ENCODE peak calls at places on chromosomes 5 and 9, in ten cellular contexts. P, V, Y, B, T, D, O, A, H and L are unnamed samples.
A peak's percentile ranks its signal among the peaks of the same experiment; 100 is the strongest.

GRCh38 chr5:168192120-168192519 is 99.3 kb upstream of the WWC1 start:
- DNase-seq in V (no peak), O (no peak), A (no peak), T (no peak), P (no peak), D (no peak), Y (no peak), H (no peak), B (no peak), L (no peak)

GRCh38 chr9:112648624-112649023 is 69.3 kb downstream of the INIP start:
- DNase-seq in V (no peak), A (no peak), H (no peak), Y (no peak), D (no peak), O (no peak), T (no peak), B (no peak), P (no peak), L (no peak)

GRCh38 chr5:98069876-98070512 is 703.5 kb upstream of the RGMB start:
- DNase-seq in T (no peak), H (no peak), B (no peak), A (no peak), O (no peak), D (no peak), V (no peak), P (no peak), Y (no peak), L (no peak)

GRCh38 chr5:123943136-123943535 is 431.2 kb downstream of the CSNK1G3 start:
- DNase-seq in V (no peak), Y (no peak), P (no peak), B (no peak), O (no peak), A (no peak), T (no peak), D (no peak), H (no peak), L (no peak)

GRCh38 chr9:8489845-8490244 is 690.3 kb upstream of the DMAC1 start:
- DNase-seq in H (no peak), O (no peak), V (no peak), T (no peak), D (no peak), Y (no peak), A (no peak), B (no peak), P (no peak), L (no peak)

GRCh38 chr5:169745441-169746146 is 108.5 kb downstream of the DOCK2 start:
- DNase-seq in H (no peak), T (no peak), Y (no peak), B (no peak), V (no peak), P (no peak), A (peak; percentile 28), D (no peak), O (no peak), L (no peak)

GRCh38 chr5:114305402-114306207 is 56.3 kb upstream of the KCNN2 start:
- DNase-seq in D (no peak), V (no peak), P (peak; percentile 9), A (no peak), B (no peak), H (no peak), Y (no peak), T (no peak), O (no peak), L (no peak)

GRCh38 chr9:347667-348292 is 133.1 kb downstream of the DOCK8 start:
- DNase-seq in Y (no peak), O (no peak), V (no peak), P (no peak), B (no peak), H (no peak), D (no peak), T (no peak), A (no peak), L (no peak)

GRCh38 chr9:14314929-14315753 is 1.2 kb upstream of the NFIB start:
- DNase-seq in H (no peak), V (no peak), O (no peak), T (peak; percentile 90), Y (peak; percentile 87), P (peak; percentile 95), B (peak; percentile 46), D (peak; percentile 94), A (peak; percentile 98), L (peak; percentile 96)

GRCh38 chr9:14316574-14317304 is 2.8 kb upstream of the NFIB start:
- DNase-seq in P (peak; percentile 37), D (peak; percentile 26), Y (no peak), T (no peak), B (no peak), O (no peak), H (no peak), A (no peak), V (no peak), L (no peak)

GRCh38 chr9:14317667-14318255 is 3.8 kb upstream of the NFIB start:
- DNase-seq in Y (no peak), P (no peak), V (no peak), O (no peak), D (no peak), T (no peak), A (no peak), H (no peak), B (no peak), L (no peak)

GRCh38 chr9:14314424-14314928 is 535 bp upstream of the NFIB start:
- DNase-seq in D (peak; percentile 92), V (no peak), A (peak; percentile 78), Y (peak; percentile 62), P (peak; percentile 87), T (peak; percentile 74), H (no peak), O (no peak), B (peak; percentile 68), L (peak; percentile 73)

GRCh38 chr9:14315754-14316573 is 2.0 kb upstream of the NFIB start:
- DNase-seq in B (peak; percentile 33), T (no peak), Y (no peak), D (peak; percentile 52), O (no peak), A (peak; percentile 62), H (no peak), V (no peak), P (peak; percentile 47), L (peak; percentile 49)
- H3K4me1 ChIP-seq in B (no peaks in the 10 kb centered on the region), T (no peaks in the 10 kb centered on the region), Y (no peaks in the 10 kb centered on the region), D (no peaks in the 10 kb centered on the region), O (no peaks in the 10 kb centered on the region), A (peaks cover 2% of the 10 kb centered on the region), H (peaks cover 5% of the 10 kb centered on the region), V (peaks cover 24% of the 10 kb centered on the region), P (peaks cover 49% of the 10 kb centered on the region), L (peaks cover 11% of the 10 kb centered on the region)

GRCh38 chr5:140020601-140021177 is 22.4 kb downstream of the NRG2 start:
- DNase-seq in O (no peak), H (no peak), D (no peak), Y (no peak), B (no peak), A (no peak), T (no peak), P (no peak), V (no peak), L (no peak)

GRCh38 chr5:140027807-140028206 is 15.3 kb downstream of the NRG2 start:
- DNase-seq in A (no peak), B (no peak), V (no peak), O (no peak), D (no peak), P (no peak), Y (no peak), T (no peak), H (no peak), L (no peak)

GRCh38 chr5:140023611-140024191 is 19.4 kb downstream of the NRG2 start:
- DNase-seq in D (no peak), V (no peak), T (no peak), P (no peak), A (no peak), B (no peak), H (no peak), Y (no peak), O (no peak), L (no peak)

GRCh38 chr5:140025736-140026135 is 17.4 kb downstream of the NRG2 start:
- DNase-seq in D (no peak), V (no peak), T (no peak), Y (no peak), H (no peak), A (no peak), P (no peak), O (no peak), B (no peak), L (no peak)

DNA sequence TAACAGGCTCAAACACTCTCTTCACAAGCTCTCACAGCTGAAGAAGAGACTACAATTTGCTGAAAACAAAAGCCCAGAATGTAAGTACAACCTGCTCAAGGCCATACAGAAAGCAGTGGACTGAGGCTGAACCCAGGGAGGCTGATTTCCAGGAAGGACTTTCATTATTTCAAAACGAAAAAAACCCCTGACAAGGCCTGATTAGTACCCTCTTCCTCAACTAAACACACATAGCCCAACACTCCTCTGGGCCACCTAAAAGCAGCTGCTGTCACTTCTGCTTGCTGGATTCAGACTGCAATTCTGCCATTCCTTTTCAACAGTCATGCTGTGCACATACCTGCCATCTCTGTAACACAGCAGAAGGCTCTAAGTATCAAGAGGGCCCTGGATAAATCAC is 18.2 kb downstream of the NRG2 start:
- DNase-seq in A (no peak), B (no peak), O (no peak), D (no peak), P (no peak), V (no peak), H (no peak), Y (no peak), T (no peak), L (no peak)
- H3K27me3 ChIP-seq in A (no peaks in the 10 kb centered on the region), B (peaks cover 4% of the 10 kb centered on the region), O (no peaks in the 10 kb centered on the region), D (no peaks in the 10 kb centered on the region), P (no peaks in the 10 kb centered on the region), V (no peaks in the 10 kb centered on the region), H (no peaks in the 10 kb centered on the region), Y (no peaks in the 10 kb centered on the region), T (no peaks in the 10 kb centered on the region), L (no peaks in the 10 kb centered on the region)

GRCh38 chr9:36135791-36136276 is 699 bp upstream of the GLIPR2 start:
- DNase-seq in O (no peak), D (peak; percentile 61), P (peak; percentile 13), Y (no peak), H (no peak), V (no peak), B (no peak), A (peak; percentile 49), T (no peak), L (no peak)

GRCh38 chr9:36136277-36136893 is at the start of gene GLIPR2:
- DNase-seq in A (peak; percentile 67), T (no peak), V (peak; percentile 71), P (peak; percentile 80), O (peak; percentile 70), Y (peak; percentile 64), H (no peak), D (peak; percentile 76), B (no peak), L (peak; percentile 87)

GRCh38 chr9:36138496-36138895 is 2.0 kb downstream of the GLIPR2 start:
- DNase-seq in Y (no peak), T (no peak), D (no peak), H (no peak), P (no peak), V (no peak), B (no peak), O (no peak), A (no peak), L (no peak)

GRCh38 chr9:36137392-36138004 is 965 bp downstream of the GLIPR2 start:
- DNase-seq in B (no peak), T (no peak), D (no peak), A (no peak), O (no peak), Y (no peak), H (no peak), P (peak; percentile 13), V (no peak), L (peak; percentile 24)

GRCh38 chr9:36136894-36137391 is 410 bp downstream of the GLIPR2 start:
- DNase-seq in V (no peak), Y (no peak), T (no peak), H (no peak), O (no peak), A (no peak), P (peak; percentile 48), D (no peak), B (no peak), L (peak; percentile 25)
- H3K4me3 ChIP-seq in V (peak overlapping the region; percentile 91), Y (peak overlapping the region; percentile 80), T (peak overlapping the region; percentile 83), H (peak overlapping the region; percentile 45), O (peak overlapping the region; percentile 78), A (peak overlapping the region; percentile 60), P (peak overlapping the region; percentile 43), D (peak overlapping the region; percentile 87), B (peak overlapping the region; percentile 85), L (peak overlapping the region; percentile 70)

DNA sequence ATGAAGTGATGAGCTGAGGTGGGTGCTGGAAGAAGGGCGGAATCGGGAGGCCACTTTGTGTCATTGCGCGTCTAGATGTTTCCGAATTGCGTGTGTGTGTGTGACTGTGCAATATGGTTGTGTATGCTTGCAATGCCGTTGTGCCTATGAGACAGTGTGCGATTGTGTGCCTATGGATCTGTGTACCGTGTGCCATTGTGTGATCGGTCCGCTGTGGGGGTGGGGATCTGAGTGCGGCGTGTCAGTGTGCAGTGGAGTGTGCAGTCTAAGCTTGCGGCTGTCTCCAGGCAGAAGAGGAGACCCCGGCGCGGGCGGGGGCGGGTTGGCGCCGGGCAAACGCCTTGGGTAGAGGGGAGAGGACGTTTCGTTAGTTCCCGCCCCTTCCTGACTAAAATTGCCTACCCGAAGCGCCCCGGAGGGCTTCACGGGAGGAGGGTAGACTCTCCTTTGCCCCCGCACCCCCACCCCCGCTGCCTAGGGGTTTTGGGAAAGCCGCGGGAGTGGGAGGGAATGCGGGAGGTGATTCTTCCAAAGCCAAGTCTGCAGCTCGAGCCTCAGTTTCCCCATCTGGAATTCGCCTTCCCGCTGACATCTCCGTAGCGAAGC is 24.2 kb downstream of the PCDHGC5 start:
- DNase-seq in Y (no peak), D (no peak), T (no peak), A (peak; percentile 62), O (peak; percentile 34), H (no peak), B (no peak), P (no peak), V (no peak), L (peak; percentile 87)
- H3K4me1 ChIP-seq in Y (no peaks in the 10 kb centered on the region), D (peaks cover 19% of the 10 kb centered on the region), T (peaks cover 14% of the 10 kb centered on the region), A (peaks cover 14% of the 10 kb centered on the region), O (no peaks in the 10 kb centered on the region), H (peaks cover 69% of the 10 kb centered on the region), B (peaks cover 13% of the 10 kb centered on the region), P (peaks cover 3% of the 10 kb centered on the region), V (peaks cover 22% of the 10 kb centered on the region), L (peaks cover 19% of the 10 kb centered on the region)